ENCODE peak calls at places on chromosomes 2 and 18, in ten cellular contexts. One of them, this sample, is unnamed.

GRCh38 chr2:228658998-228659397 is 477.5 kb upstream of the SPHKAP start:
- DNase-seq in RWPE1: no peak
- DNase-seq in GM20000: no peak
- DNase-seq in GM13976: no peak
- DNase-seq in choroid plexus epithelial cell: peak
- DNase-seq in AG10803: peak
- DNase-seq in left lung: no peak
- DNase-seq in ovary: no peak
- DNase-seq in bronchial epithelial cell: peak
- DNase-seq in HFFc6: peak
- DNase-seq in this sample: no peak

GRCh38 chr2:101830146-101830545 is 132.6 kb downstream of the MAP4K4 start:
- DNase-seq in RWPE1: no peak
- DNase-seq in GM20000: no peak
- DNase-seq in GM13976: no peak
- DNase-seq in choroid plexus epithelial cell: peak
- DNase-seq in AG10803: no peak
- DNase-seq in left lung: no peak
- DNase-seq in ovary: no peak
- DNase-seq in bronchial epithelial cell: no peak
- DNase-seq in HFFc6: no peak
- DNase-seq in this sample: no peak

GRCh38 chr2:120264995-120265394 is 12.3 kb downstream of the RALB start:
- DNase-seq in RWPE1: no peak
- DNase-seq in GM20000: no peak
- DNase-seq in GM13976: no peak
- DNase-seq in choroid plexus epithelial cell: no peak
- DNase-seq in AG10803: no peak
- DNase-seq in left lung: no peak
- DNase-seq in ovary: no peak
- DNase-seq in bronchial epithelial cell: peak
- DNase-seq in HFFc6: no peak
- DNase-seq in this sample: peak

GRCh38 chr2:73027340-73027739 is 44.2 kb downstream of the SFXN5 start:
- DNase-seq in RWPE1: no peak
- DNase-seq in GM20000: no peak
- DNase-seq in GM13976: no peak
- DNase-seq in choroid plexus epithelial cell: no peak
- DNase-seq in AG10803: no peak
- DNase-seq in left lung: no peak
- DNase-seq in ovary: no peak
- DNase-seq in bronchial epithelial cell: no peak
- DNase-seq in HFFc6: no peak
- DNase-seq in this sample: no peak

GRCh38 chr18:50627594-50628542 is 68.0 kb downstream of the MAPK4 start:
- DNase-seq in RWPE1: peak
- DNase-seq in GM20000: no peak
- DNase-seq in GM13976: no peak
- DNase-seq in choroid plexus epithelial cell: no peak
- DNase-seq in AG10803: no peak
- DNase-seq in left lung: no peak
- DNase-seq in ovary: no peak
- DNase-seq in bronchial epithelial cell: peak
- DNase-seq in HFFc6: no peak
- DNase-seq in this sample: no peak

GRCh38 chr2:109058215-109058614 is 69.2 kb upstream of the EDAR start:
- DNase-seq in RWPE1: no peak
- DNase-seq in GM20000: no peak
- DNase-seq in GM13976: no peak
- DNase-seq in choroid plexus epithelial cell: no peak
- DNase-seq in AG10803: no peak
- DNase-seq in left lung: no peak
- DNase-seq in ovary: no peak
- DNase-seq in bronchial epithelial cell: no peak
- DNase-seq in HFFc6: no peak
- DNase-seq in this sample: no peak

GRCh38 chr2:24791452-24791851 is 1.7 kb downstream of the PTRHD1 start:
- DNase-seq in RWPE1: no peak
- DNase-seq in GM20000: no peak
- DNase-seq in GM13976: no peak
- DNase-seq in choroid plexus epithelial cell: no peak
- DNase-seq in AG10803: no peak
- DNase-seq in left lung: no peak
- DNase-seq in ovary: no peak
- DNase-seq in bronchial epithelial cell: no peak
- DNase-seq in HFFc6: no peak
- DNase-seq in this sample: no peak

GRCh38 chr18:657311-657997 is at the start of gene TYMS:
- DNase-seq in RWPE1: peak
- DNase-seq in GM20000: peak
- DNase-seq in GM13976: peak
- DNase-seq in choroid plexus epithelial cell: peak
- DNase-seq in AG10803: peak
- DNase-seq in left lung: peak
- DNase-seq in ovary: no peak
- DNase-seq in bronchial epithelial cell: peak
- DNase-seq in HFFc6: peak
- DNase-seq in this sample: no peak

GRCh38 chr18:33115917-33116316 is 324.6 kb downstream of the CCDC178 start:
- DNase-seq in RWPE1: no peak
- DNase-seq in GM20000: no peak
- DNase-seq in GM13976: no peak
- DNase-seq in choroid plexus epithelial cell: no peak
- DNase-seq in AG10803: no peak
- DNase-seq in left lung: no peak
- DNase-seq in ovary: no peak
- DNase-seq in bronchial epithelial cell: no peak
- DNase-seq in HFFc6: no peak
- DNase-seq in this sample: no peak

GRCh38 chr2:219230201-219230540 is 565 bp downstream of the ANKZF1 start:
- DNase-seq in RWPE1: peak
- DNase-seq in GM20000: peak
- DNase-seq in GM13976: peak
- DNase-seq in choroid plexus epithelial cell: peak
- DNase-seq in AG10803: peak
- DNase-seq in left lung: peak
- DNase-seq in ovary: no peak
- DNase-seq in bronchial epithelial cell: peak
- DNase-seq in HFFc6: no peak
- DNase-seq in this sample: no peak

GRCh38 chr2:216189410-216189809 is 80.3 kb downstream of the XRCC5 start:
- DNase-seq in RWPE1: no peak
- DNase-seq in GM20000: no peak
- DNase-seq in GM13976: no peak
- DNase-seq in choroid plexus epithelial cell: peak
- DNase-seq in AG10803: no peak
- DNase-seq in left lung: no peak
- DNase-seq in ovary: no peak
- DNase-seq in bronchial epithelial cell: no peak
- DNase-seq in HFFc6: peak
- DNase-seq in this sample: no peak

GRCh38 chr18:75135158-75135725 is 73.7 kb downstream of the PTGR3 start:
- DNase-seq in RWPE1: no peak
- DNase-seq in GM20000: no peak
- DNase-seq in GM13976: no peak
- DNase-seq in choroid plexus epithelial cell: no peak
- DNase-seq in AG10803: no peak
- DNase-seq in left lung: no peak
- DNase-seq in ovary: no peak
- DNase-seq in bronchial epithelial cell: no peak
- DNase-seq in HFFc6: no peak
- DNase-seq in this sample: no peak

GRCh38 chr2:195562624-195563566 is 94.1 kb upstream of the SLC39A10 start:
- DNase-seq in RWPE1: no peak
- DNase-seq in GM20000: no peak
- DNase-seq in GM13976: no peak
- DNase-seq in choroid plexus epithelial cell: peak
- DNase-seq in AG10803: no peak
- DNase-seq in left lung: no peak
- DNase-seq in ovary: no peak
- DNase-seq in bronchial epithelial cell: no peak
- DNase-seq in HFFc6: no peak
- DNase-seq in this sample: no peak

GRCh38 chr2:8839189-8839965 is 2.0 kb upstream of the KIDINS220 start:
- DNase-seq in RWPE1: no peak
- DNase-seq in GM20000: no peak
- DNase-seq in GM13976: no peak
- DNase-seq in choroid plexus epithelial cell: no peak
- DNase-seq in AG10803: no peak
- DNase-seq in left lung: no peak
- DNase-seq in ovary: no peak
- DNase-seq in bronchial epithelial cell: no peak
- DNase-seq in HFFc6: no peak
- DNase-seq in this sample: no peak

GRCh38 chr2:43086451-43087221 is 139.8 kb downstream of the ZFP36L2 start:
- DNase-seq in RWPE1: peak
- DNase-seq in GM20000: no peak
- DNase-seq in GM13976: no peak
- DNase-seq in choroid plexus epithelial cell: peak
- DNase-seq in AG10803: peak
- DNase-seq in left lung: no peak
- DNase-seq in ovary: peak
- DNase-seq in bronchial epithelial cell: peak
- DNase-seq in HFFc6: peak
- DNase-seq in this sample: peak

DNA sequence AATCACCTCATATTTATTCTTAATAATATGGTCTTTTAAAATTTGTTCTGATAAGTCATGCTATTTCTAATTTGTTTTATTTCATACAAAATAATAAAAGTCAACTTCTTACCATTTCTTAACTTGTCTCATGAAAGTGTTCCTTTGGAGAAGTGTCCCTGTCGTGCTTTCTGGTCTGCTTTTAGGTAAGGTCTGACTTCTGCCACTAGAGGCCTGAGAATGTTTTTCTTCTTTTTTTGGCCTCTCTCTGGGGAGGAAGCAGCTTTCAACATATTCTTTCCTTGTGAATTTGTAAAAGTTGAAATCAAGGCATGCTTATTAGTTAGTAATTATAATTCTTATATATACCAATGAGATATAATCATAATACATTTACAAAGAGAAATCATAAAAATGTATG is 39.4 kb downstream of the MAP2 start:
- DNase-seq in RWPE1: no peak
- DNase-seq in GM20000: no peak
- DNase-seq in GM13976: no peak
- DNase-seq in choroid plexus epithelial cell: peak
- DNase-seq in AG10803: no peak
- DNase-seq in left lung: no peak
- DNase-seq in ovary: no peak
- DNase-seq in bronchial epithelial cell: no peak
- DNase-seq in HFFc6: no peak
- DNase-seq in this sample: no peak
- TF ChIP-seq CTCF in RWPE1: no peak
- TF ChIP-seq CTCF in GM20000: no peak
- TF ChIP-seq CTCF in GM13976: no peak
- TF ChIP-seq CTCF in choroid plexus epithelial cell: peak
- TF ChIP-seq CTCF in AG10803: peak
- TF ChIP-seq CTCF in left lung: no peak
- TF ChIP-seq CTCF in ovary: no peak
- TF ChIP-seq CTCF in bronchial epithelial cell: no peak
- TF ChIP-seq CTCF in HFFc6: peak
- TF ChIP-seq CTCF in this sample: no peak

GRCh38 chr2:10303634-10304378 is 1.1 kb downstream of the HPCAL1 start:
- DNase-seq in RWPE1: peak
- DNase-seq in GM20000: peak
- DNase-seq in GM13976: peak
- DNase-seq in choroid plexus epithelial cell: peak
- DNase-seq in AG10803: peak
- DNase-seq in left lung: peak
- DNase-seq in ovary: peak
- DNase-seq in bronchial epithelial cell: no peak
- DNase-seq in HFFc6: peak
- DNase-seq in this sample: peak
- TF ChIP-seq CTCF in RWPE1: peak
- TF ChIP-seq CTCF in GM20000: no peak
- TF ChIP-seq CTCF in GM13976: no peak
- TF ChIP-seq CTCF in choroid plexus epithelial cell: peak
- TF ChIP-seq CTCF in AG10803: no peak
- TF ChIP-seq CTCF in left lung: peak
- TF ChIP-seq CTCF in ovary: no peak
- TF ChIP-seq CTCF in bronchial epithelial cell: no peak
- TF ChIP-seq CTCF in HFFc6: peak
- TF ChIP-seq CTCF in this sample: peak

GRCh38 chr2:3379647-3380534 is at the start of gene TRAPPC12:
- DNase-seq in RWPE1: peak
- DNase-seq in GM20000: peak
- DNase-seq in GM13976: peak
- DNase-seq in choroid plexus epithelial cell: peak
- DNase-seq in AG10803: peak
- DNase-seq in left lung: peak
- DNase-seq in ovary: peak
- DNase-seq in bronchial epithelial cell: peak
- DNase-seq in HFFc6: peak
- DNase-seq in this sample: peak
- TF ChIP-seq CTCF in RWPE1: peak
- TF ChIP-seq CTCF in GM20000: peak
- TF ChIP-seq CTCF in GM13976: peak
- TF ChIP-seq CTCF in choroid plexus epithelial cell: peak
- TF ChIP-seq CTCF in AG10803: peak
- TF ChIP-seq CTCF in left lung: no peak
- TF ChIP-seq CTCF in ovary: no peak
- TF ChIP-seq CTCF in bronchial epithelial cell: peak
- TF ChIP-seq CTCF in HFFc6: peak
- TF ChIP-seq CTCF in this sample: peak

GRCh38 chr2:209422191-209422754 is 1.6 kb upstream of the MAP2 start:
- DNase-seq in RWPE1: no peak
- DNase-seq in GM20000: no peak
- DNase-seq in GM13976: no peak
- DNase-seq in choroid plexus epithelial cell: no peak
- DNase-seq in AG10803: no peak
- DNase-seq in left lung: no peak
- DNase-seq in ovary: no peak
- DNase-seq in bronchial epithelial cell: peak
- DNase-seq in HFFc6: no peak
- DNase-seq in this sample: no peak

GRCh38 chr2:209423562-209424541 is at the start of gene MAP2:
- DNase-seq in RWPE1: peak
- DNase-seq in GM20000: peak
- DNase-seq in GM13976: peak
- DNase-seq in choroid plexus epithelial cell: peak
- DNase-seq in AG10803: peak
- DNase-seq in left lung: peak
- DNase-seq in ovary: peak
- DNase-seq in bronchial epithelial cell: peak
- DNase-seq in HFFc6: peak
- DNase-seq in this sample: peak

GRCh38 chr2:209426432-209426831 is 2.6 kb downstream of the MAP2 start:
- DNase-seq in RWPE1: peak
- DNase-seq in GM20000: no peak
- DNase-seq in GM13976: no peak
- DNase-seq in choroid plexus epithelial cell: peak
- DNase-seq in AG10803: no peak
- DNase-seq in left lung: no peak
- DNase-seq in ovary: no peak
- DNase-seq in bronchial epithelial cell: peak
- DNase-seq in HFFc6: no peak
- DNase-seq in this sample: no peak

GRCh38 chr2:209425082-209426071 is 1.5 kb downstream of the MAP2 start:
- DNase-seq in RWPE1: peak
- DNase-seq in GM20000: peak
- DNase-seq in GM13976: peak
- DNase-seq in choroid plexus epithelial cell: peak
- DNase-seq in AG10803: peak
- DNase-seq in left lung: no peak
- DNase-seq in ovary: no peak
- DNase-seq in bronchial epithelial cell: peak
- DNase-seq in HFFc6: peak
- DNase-seq in this sample: no peak
- TF ChIP-seq CTCF in RWPE1: peak
- TF ChIP-seq CTCF in GM20000: no peak
- TF ChIP-seq CTCF in GM13976: peak
- TF ChIP-seq CTCF in choroid plexus epithelial cell: peak
- TF ChIP-seq CTCF in AG10803: peak
- TF ChIP-seq CTCF in left lung: peak
- TF ChIP-seq CTCF in ovary: no peak
- TF ChIP-seq CTCF in bronchial epithelial cell: peak
- TF ChIP-seq CTCF in HFFc6: peak
- TF ChIP-seq CTCF in this sample: no peak

This sample was measured in CD14-positive monocyte.